ENCODE peak calls at places on chromosomes 1 and 21, in six cellular contexts. H is tibial artery, L is A549, Q is cardiac muscle cell, I is psoas muscle, F is dorsolateral prefrontal cortex. P is an unnamed sample.

GRCh38 chr1:153778824-153779519 is 3.8 kb downstream of the SLC27A3 start:
- DNase-seq in L (no peak), I (no peak), F (no peak), Q (no peak), H (no peak), P (no peak)

GRCh38 chr1:29649375-29650040 is 413.2 kb downstream of the PTPRU start:
- DNase-seq in F (no peak), I (no peak), L (no peak), Q (no peak), H (peak; percentile 20), P (peak; percentile 64)

GRCh38 chr1:71232786-71233185 is 152.0 kb upstream of the ZRANB2 start:
- DNase-seq in Q (no peak), L (no peak), I (no peak), H (no peak), F (no peak), P (no peak)

GRCh38 chr1:47184090-47184735 is 5.6 kb downstream of the PDZK1IP1 start:
- DNase-seq in F (no peak), Q (no peak), H (no peak), I (no peak), L (no peak), P (no peak)

GRCh38 chr1:55088413-55088812 is 49.1 kb downstream of the PCSK9 start:
- DNase-seq in L (no peak), F (no peak), Q (no peak), H (no peak), I (no peak), P (no peak)

GRCh38 chr1:193079187-193079586 is 19.8 kb downstream of the RO60 start:
- DNase-seq in H (no peak), I (no peak), Q (no peak), L (no peak), F (no peak), P (no peak)

GRCh38 chr1:199273837-199274379 is 635.1 kb downstream of the PTPRC start:
- DNase-seq in F (no peak), H (no peak), Q (peak; percentile 45), L (no peak), I (no peak), P (peak; percentile 72)

GRCh38 chr1:115544131-115544530 is 97.6 kb upstream of the VANGL1 start:
- DNase-seq in H (no peak), L (no peak), I (no peak), F (no peak), Q (peak; percentile 81), P (no peak)

GRCh38 chr1:18530567-18531502 is 50.1 kb downstream of the KLHDC7A start:
- DNase-seq in I (no peak), L (no peak), Q (no peak), H (no peak), F (no peak), P (peak; percentile 9)

GRCh38 chr21:34635307-34635706 is 20.4 kb upstream of the RCAN1 start:
- DNase-seq in L (no peak), H (no peak), Q (no peak), F (no peak), I (no peak), P (no peak)

GRCh38 chr1:216710598-216711333 is 12.5 kb downstream of the ESRRG start:
- DNase-seq in H (no peak), L (no peak), I (no peak), Q (no peak), F (no peak), P (no peak)

GRCh38 chr1:231626951-231627614 is 493 bp downstream of the DISC1 start:
- DNase-seq in Q (peak; percentile 55), I (peak; percentile 68), L (peak; percentile 39), F (peak; percentile 48), H (peak; percentile 82), P (peak; percentile 22)

GRCh38 chr1:54094001-54094729 is 40.8 kb downstream of the TCEANC2 start:
- DNase-seq in F (no peak), H (no peak), L (no peak), Q (no peak), I (no peak), P (peak; percentile 15)

GRCh38 chr21:42032968-42033367 is 22.8 kb upstream of the ZBTB21 start:
- DNase-seq in H (no peak), I (no peak), Q (no peak), L (no peak), F (no peak), P (no peak)

GRCh38 chr1:36516372-36517018 is 33.8 kb upstream of the CSF3R start:
- DNase-seq in L (peak; percentile 79), Q (peak; percentile 71), H (peak; percentile 62), I (peak; percentile 37), F (peak; percentile 36), P (peak; percentile 30)

GRCh38 chr1:221687731-221688487 is 54.0 kb downstream of the DUSP10 start:
- DNase-seq in F (no peak), I (no peak), Q (no peak), L (no peak), H (no peak), P (no peak)

GRCh38 chr21:31566061-31566460 is 93.4 kb upstream of the SOD1 start:
- DNase-seq in F (no peak), I (no peak), Q (peak; percentile 22), H (no peak), L (no peak), P (no peak)

GRCh38 chr1:70667771-70668170 is 256.7 kb downstream of the CTH start:
- DNase-seq in F (no peak), I (no peak), Q (no peak), H (no peak), L (no peak), P (no peak)

GRCh38 chr1:12851779-12852178 is 3.3 kb upstream of the HNRNPCL1 start:
- DNase-seq in Q (no peak), F (no peak), I (no peak), H (no peak), L (no peak), P (peak; percentile 40)

GRCh38 chr1:110188116-110188618 is 21.9 kb upstream of the KCNC4 start:
- DNase-seq in I (no peak), Q (peak; percentile 22), H (no peak), L (no peak), F (no peak), P (no peak)

GRCh38 chr1:66489972-66490601 is 43.9 kb upstream of the SGIP1 start:
- DNase-seq in Q (peak; percentile 7), I (no peak), L (no peak), F (no peak), H (no peak), P (no peak)

GRCh38 chr21:35810431-35810970 is 249.8 kb downstream of the SETD4 start:
- DNase-seq in H (no peak), F (no peak), L (no peak), I (no peak), Q (no peak), P (no peak)

GRCh38 chr1:59815892-59816291 is 1.1 kb downstream of the HOOK1 start:
- DNase-seq in L (no peak), I (no peak), F (no peak), Q (no peak), H (no peak), P (peak; percentile 72)

GRCh38 chr1:225343618-225344017 is 84.2 kb downstream of the LBR start:
- DNase-seq in H (no peak), I (no peak), F (no peak), L (no peak), Q (peak; percentile 32), P (peak; percentile 53)

GRCh38 chr1:220681220-220681847 is 8.8 kb upstream of the C1orf115 start:
- DNase-seq in H (no peak), I (no peak), F (no peak), Q (no peak), L (no peak), P (peak; percentile 37)

GRCh38 chr1:43573066-43573799 is 42.5 kb downstream of the PTPRF start:
- DNase-seq in Q (no peak), H (no peak), F (peak; percentile 48), I (no peak), L (no peak), P (no peak)

GRCh38 chr21:46555678-46556077 is 49.2 kb downstream of the S100B start:
- DNase-seq in H (no peak), I (no peak), L (no peak), F (no peak), Q (no peak), P (no peak)

GRCh38 chr21:46553993-46554392 is 50.9 kb downstream of the S100B start:
- DNase-seq in L (no peak), I (no peak), F (no peak), Q (no peak), H (no peak), P (no peak)

GRCh38 chr21:46552865-46553379 is 52.0 kb downstream of the S100B start:
- DNase-seq in H (no peak), Q (no peak), I (no peak), F (no peak), L (no peak), P (no peak)

GRCh38 chr21:46555225-46555617 is 49.7 kb downstream of the S100B start:
- DNase-seq in F (no peak), H (no peak), Q (no peak), I (no peak), L (no peak), P (no peak)

GRCh38 chr21:46554431-46555224 is 50.3 kb downstream of the S100B start:
- DNase-seq in F (no peak), I (no peak), L (no peak), Q (no peak), H (no peak), P (no peak)
- H3K4me3 ChIP-seq in F (no peak overlapping the region), I (no peak overlapping the region), L (no peak overlapping the region), Q (no peak overlapping the region), H (no peak overlapping the region), P (no peak overlapping the region)

GRCh38 chr1:234111458-234112142 is 207.1 kb downstream of the SLC35F3 start:
- DNase-seq in F (peak; percentile 6), L (peak; percentile 75), I (no peak), H (no peak), Q (peak; percentile 17), P (no peak)
- TF ChIP-seq CTCF in F (peak; percentile 30), L (peak; percentile 62), I (no peak), H (no peak), Q (no peak), P (peak; percentile 55)

DNA sequence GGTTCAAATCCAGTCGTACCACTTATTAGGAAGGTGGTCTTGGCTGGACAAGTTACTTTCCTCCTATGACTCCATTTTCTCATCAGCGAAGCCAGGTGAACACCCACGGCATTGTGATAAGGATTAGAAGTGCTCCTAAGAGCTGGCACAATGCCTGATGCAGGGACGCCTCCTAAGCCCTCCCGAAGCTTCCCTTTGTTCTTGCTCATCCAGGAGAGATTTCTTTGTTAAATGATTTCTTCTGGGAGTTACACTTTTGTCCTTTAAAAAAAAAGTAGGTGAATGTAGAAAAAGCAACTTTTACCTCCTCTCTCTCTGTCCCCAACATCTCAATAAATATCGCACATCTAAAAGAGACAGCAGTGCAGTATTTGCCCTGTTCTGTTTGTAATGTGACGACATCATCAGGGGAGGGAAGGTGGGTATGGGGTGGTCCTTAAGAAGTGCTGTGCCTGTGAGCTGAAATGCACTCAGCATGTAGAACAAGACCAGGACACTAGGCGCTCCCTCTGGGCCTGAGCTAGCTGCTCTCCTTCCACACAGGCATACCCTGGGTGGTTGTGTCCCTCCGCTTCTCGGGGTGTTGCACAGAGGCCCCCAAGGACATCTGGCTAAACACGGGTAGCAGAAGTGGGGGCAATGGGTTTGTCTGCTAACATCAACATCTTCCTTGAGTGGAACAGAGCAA is 43.9 kb downstream of the SUSD4 start:
- DNase-seq in L (no peak), F (no peak), I (no peak), Q (no peak), H (no peak), P (peak; percentile 16)
- H3K4me3 ChIP-seq in L (no peak overlapping the region), F (no peak overlapping the region), I (no peak overlapping the region), Q (no peak overlapping the region), H (no peak overlapping the region), P (no peak overlapping the region)

DNA sequence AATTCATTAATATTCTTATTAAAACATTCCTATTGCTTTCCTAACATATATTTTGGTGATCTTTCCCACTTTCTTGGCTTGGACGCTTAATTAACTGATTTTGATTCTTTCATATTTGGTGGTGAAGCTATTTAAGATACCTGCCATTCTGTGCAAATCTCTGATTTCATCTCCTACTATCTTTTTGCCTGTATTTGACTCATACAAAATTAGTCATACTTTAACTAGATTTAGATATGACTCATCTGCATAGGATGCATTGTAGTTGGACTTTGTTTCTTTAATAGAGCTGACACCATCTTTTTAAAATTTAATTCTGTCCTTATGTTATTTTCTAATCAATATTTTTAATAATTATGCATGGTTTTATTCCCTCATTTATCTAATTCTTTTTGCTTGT is 93.8 kb upstream of the PLPPR4 start:
- DNase-seq in Q (no peak), L (peak; percentile 29), H (no peak), F (no peak), I (no peak), P (peak; percentile 81)
- TF ChIP-seq CTCF in Q (no peak), L (no peak), H (no peak), F (no peak), I (no peak), P (no peak)